ENCODE peak calls at places on chromosome 21, in four cellular contexts. A is anterior cingulate cortex; N is CD4-positive, alpha-beta T cell; K is myocyte. H is an unnamed sample.

GRCh38 chr21:44999972-45000636 is 60.3 kb downstream of the SLX9 start:
- DNase-seq in A (no peak), N (peak; percentile 0), K (no peak), H (no peak)

GRCh38 chr21:41481191-41481590 is 26.8 kb downstream of the TMPRSS2 start:
- DNase-seq in A (no peak), N (no peak), K (no peak), H (peak; percentile 24)

GRCh38 chr21:43988016-43988415 is 24.1 kb upstream of the TRAPPC10 start:
- DNase-seq in A (no peak), N (no peak), K (no peak), H (no peak)

GRCh38 chr21:40788635-40789034 is 58.3 kb downstream of the DSCAM start:
- DNase-seq in A (no peak), N (no peak), K (no peak), H (no peak)

GRCh38 chr21:32585970-32586369 is 647 bp upstream of the TCP10L start:
- DNase-seq in A (no peak), N (no peak), K (no peak), H (no peak)

GRCh38 chr21:32403201-32403701 is 9.3 kb upstream of the EVA1C start:
- DNase-seq in A (no peak), N (peak; percentile 45), K (peak; percentile 88), H (peak; percentile 86)

GRCh38 chr21:41246808-41247207 is 69.8 kb upstream of the FAM3B start:
- DNase-seq in A (no peak), N (no peak), K (no peak), H (no peak)

GRCh38 chr21:24224411-24224810 is 1382.9 kb downstream of the MRPL39 start:
- DNase-seq in A (no peak), N (no peak), K (no peak), H (no peak)

GRCh38 chr21:45175326-45176085 is 101.1 kb downstream of the ADARB1 start:
- DNase-seq in A (no peak), N (no peak), K (no peak), H (no peak)

GRCh38 chr21:41673596-41674335 is 93.1 kb downstream of the RIPK4 start:
- DNase-seq in A (no peak), N (no peak), K (peak; percentile 91), H (no peak)